ENCODE peak calls at places on chromosomes 1 and 21, in six cellular contexts. One of them, this sample, is unnamed.

GRCh38 chr21:37871121-37871862 is 45.0 kb downstream of the KCNJ6 start:
- DNase-seq in RWPE1: peak
- DNase-seq in GM03348: peak
- DNase-seq in NCI-H460: no peak
- DNase-seq in activated CD8-positive, alpha-beta T cell treated with anti-CD3 and anti-CD28 coated beads for 36 hours: no peak
- DNase-seq in G401: no peak
- DNase-seq in this sample: peak

GRCh38 chr21:35366348-35367085 is 317.4 kb upstream of the RUNX1 start:
- DNase-seq in RWPE1: no peak
- DNase-seq in GM03348: peak
- DNase-seq in NCI-H460: no peak
- DNase-seq in activated CD8-positive, alpha-beta T cell treated with anti-CD3 and anti-CD28 coated beads for 36 hours: no peak
- DNase-seq in G401: no peak
- DNase-seq in this sample: peak

GRCh38 chr1:192907545-192908243 is 98.9 kb downstream of the RGS2 start:
- DNase-seq in RWPE1: peak
- DNase-seq in GM03348: no peak
- DNase-seq in NCI-H460: no peak
- DNase-seq in activated CD8-positive, alpha-beta T cell treated with anti-CD3 and anti-CD28 coated beads for 36 hours: no peak
- DNase-seq in G401: no peak
- DNase-seq in this sample: no peak

GRCh38 chr1:59506952-59507351 is 210.1 kb downstream of the FGGY start:
- DNase-seq in RWPE1: no peak
- DNase-seq in GM03348: peak
- DNase-seq in NCI-H460: no peak
- DNase-seq in activated CD8-positive, alpha-beta T cell treated with anti-CD3 and anti-CD28 coated beads for 36 hours: no peak
- DNase-seq in G401: no peak
- DNase-seq in this sample: no peak

GRCh38 chr1:30682396-30683275 is 40.7 kb downstream of the MATN1 start:
- DNase-seq in RWPE1: no peak
- DNase-seq in GM03348: no peak
- DNase-seq in NCI-H460: no peak
- DNase-seq in activated CD8-positive, alpha-beta T cell treated with anti-CD3 and anti-CD28 coated beads for 36 hours: no peak
- DNase-seq in G401: no peak
- DNase-seq in this sample: peak

GRCh38 chr1:21884456-21885235 is 52.5 kb downstream of the HSPG2 start:
- DNase-seq in RWPE1: no peak
- DNase-seq in GM03348: no peak
- DNase-seq in NCI-H460: no peak
- DNase-seq in activated CD8-positive, alpha-beta T cell treated with anti-CD3 and anti-CD28 coated beads for 36 hours: no peak
- DNase-seq in G401: no peak
- DNase-seq in this sample: no peak

GRCh38 chr1:247294282-247294681 is 37.4 kb downstream of the ZNF496 start:
- DNase-seq in RWPE1: peak
- DNase-seq in GM03348: peak
- DNase-seq in NCI-H460: no peak
- DNase-seq in activated CD8-positive, alpha-beta T cell treated with anti-CD3 and anti-CD28 coated beads for 36 hours: no peak
- DNase-seq in G401: no peak
- DNase-seq in this sample: peak

GRCh38 chr1:160837558-160838205 is 25.0 kb downstream of the CD244 start:
- DNase-seq in RWPE1: no peak
- DNase-seq in GM03348: no peak
- DNase-seq in NCI-H460: no peak
- DNase-seq in activated CD8-positive, alpha-beta T cell treated with anti-CD3 and anti-CD28 coated beads for 36 hours: peak
- DNase-seq in G401: no peak
- DNase-seq in this sample: no peak

GRCh38 chr1:179586107-179586823 is 5.4 kb upstream of the TDRD5 start:
- DNase-seq in RWPE1: no peak
- DNase-seq in GM03348: peak
- DNase-seq in NCI-H460: peak
- DNase-seq in activated CD8-positive, alpha-beta T cell treated with anti-CD3 and anti-CD28 coated beads for 36 hours: no peak
- DNase-seq in G401: no peak
- DNase-seq in this sample: peak

GRCh38 chr1:107965112-107965991 is at the start of gene VAV3:
- DNase-seq in RWPE1: peak
- DNase-seq in GM03348: peak
- DNase-seq in NCI-H460: peak
- DNase-seq in activated CD8-positive, alpha-beta T cell treated with anti-CD3 and anti-CD28 coated beads for 36 hours: peak
- DNase-seq in G401: peak
- DNase-seq in this sample: peak

GRCh38 chr1:3992103-3992556 is 92.1 kb upstream of the C1orf174 start:
- DNase-seq in RWPE1: no peak
- DNase-seq in GM03348: no peak
- DNase-seq in NCI-H460: peak
- DNase-seq in activated CD8-positive, alpha-beta T cell treated with anti-CD3 and anti-CD28 coated beads for 36 hours: peak
- DNase-seq in G401: no peak
- DNase-seq in this sample: no peak

GRCh38 chr1:227420147-227420546 is 101.9 kb upstream of the CDC42BPA start:
- DNase-seq in RWPE1: no peak
- DNase-seq in GM03348: no peak
- DNase-seq in NCI-H460: no peak
- DNase-seq in activated CD8-positive, alpha-beta T cell treated with anti-CD3 and anti-CD28 coated beads for 36 hours: no peak
- DNase-seq in G401: no peak
- DNase-seq in this sample: no peak

GRCh38 chr1:117284408-117285215 is 73.9 kb upstream of the VTCN1 start:
- DNase-seq in RWPE1: peak
- DNase-seq in GM03348: peak
- DNase-seq in NCI-H460: peak
- DNase-seq in activated CD8-positive, alpha-beta T cell treated with anti-CD3 and anti-CD28 coated beads for 36 hours: no peak
- DNase-seq in G401: peak
- DNase-seq in this sample: no peak

GRCh38 chr1:198811436-198811835 is 172.6 kb downstream of the PTPRC start:
- DNase-seq in RWPE1: no peak
- DNase-seq in GM03348: no peak
- DNase-seq in NCI-H460: no peak
- DNase-seq in activated CD8-positive, alpha-beta T cell treated with anti-CD3 and anti-CD28 coated beads for 36 hours: no peak
- DNase-seq in G401: no peak
- DNase-seq in this sample: no peak

GRCh38 chr1:41919764-41920397 is 1.2 kb upstream of the HIVEP3 start:
- DNase-seq in RWPE1: no peak
- DNase-seq in GM03348: peak
- DNase-seq in NCI-H460: no peak
- DNase-seq in activated CD8-positive, alpha-beta T cell treated with anti-CD3 and anti-CD28 coated beads for 36 hours: peak
- DNase-seq in G401: peak
- DNase-seq in this sample: peak

GRCh38 chr1:17696417-17697301 is 58.5 kb upstream of the ACTL8 start:
- DNase-seq in RWPE1: peak
- DNase-seq in GM03348: peak
- DNase-seq in NCI-H460: peak
- DNase-seq in activated CD8-positive, alpha-beta T cell treated with anti-CD3 and anti-CD28 coated beads for 36 hours: no peak
- DNase-seq in G401: peak
- DNase-seq in this sample: peak

GRCh38 chr1:37069406-37069805 is 35.1 kb upstream of the GRIK3 start:
- DNase-seq in RWPE1: no peak
- DNase-seq in GM03348: no peak
- DNase-seq in NCI-H460: no peak
- DNase-seq in activated CD8-positive, alpha-beta T cell treated with anti-CD3 and anti-CD28 coated beads for 36 hours: no peak
- DNase-seq in G401: no peak
- DNase-seq in this sample: no peak

GRCh38 chr1:26072305-26072704 is 4.9 kb upstream of the TRIM63 start:
- DNase-seq in RWPE1: no peak
- DNase-seq in GM03348: no peak
- DNase-seq in NCI-H460: no peak
- DNase-seq in activated CD8-positive, alpha-beta T cell treated with anti-CD3 and anti-CD28 coated beads for 36 hours: no peak
- DNase-seq in G401: no peak
- DNase-seq in this sample: no peak

GRCh38 chr1:87151500-87152421 is 176.9 kb upstream of the LMO4 start:
- DNase-seq in RWPE1: no peak
- DNase-seq in GM03348: no peak
- DNase-seq in NCI-H460: peak
- DNase-seq in activated CD8-positive, alpha-beta T cell treated with anti-CD3 and anti-CD28 coated beads for 36 hours: peak
- DNase-seq in G401: no peak
- DNase-seq in this sample: peak

GRCh38 chr1:206872139-206872538 is 6.7 kb downstream of the IL20 start:
- DNase-seq in RWPE1: no peak
- DNase-seq in GM03348: no peak
- DNase-seq in NCI-H460: no peak
- DNase-seq in activated CD8-positive, alpha-beta T cell treated with anti-CD3 and anti-CD28 coated beads for 36 hours: no peak
- DNase-seq in G401: no peak
- DNase-seq in this sample: no peak

GRCh38 chr1:45266151-45266801 is 59.9 kb upstream of the ZSWIM5 start:
- DNase-seq in RWPE1: no peak
- DNase-seq in GM03348: no peak
- DNase-seq in NCI-H460: peak
- DNase-seq in activated CD8-positive, alpha-beta T cell treated with anti-CD3 and anti-CD28 coated beads for 36 hours: no peak
- DNase-seq in G401: no peak
- DNase-seq in this sample: peak

GRCh38 chr1:113123737-113124136 is 50.7 kb downstream of the LRIG2 start:
- DNase-seq in RWPE1: no peak
- DNase-seq in GM03348: peak
- DNase-seq in NCI-H460: no peak
- DNase-seq in activated CD8-positive, alpha-beta T cell treated with anti-CD3 and anti-CD28 coated beads for 36 hours: no peak
- DNase-seq in G401: no peak
- DNase-seq in this sample: peak

This sample was measured in osteoblast.